ENCODE peak calls at places on chromosome 4, in seven cellular contexts. I, M, J, V, U, L and F are unnamed samples.

GRCh38 chr4:78560296-78560963 is 8.9 kb downstream of the ANXA3 start:
- DNase-seq in L (peak; percentile 29), I (peak; percentile 98), V (no peak), M (peak; percentile 88), J (no peak), U (peak; percentile 52), F (peak; percentile 69)

GRCh38 chr4:182143086-182143821 is 99.9 kb upstream of the TENM3 start:
- DNase-seq in M (no peak), U (no peak), J (no peak), L (no peak), V (no peak), I (peak; percentile 6), F (no peak)

GRCh38 chr4:32106767-32107166 is 1386.6 kb downstream of the PCDH7 start:
- DNase-seq in I (no peak), J (no peak), M (no peak), V (no peak), U (no peak), L (no peak), F (no peak)

GRCh38 chr4:68076194-68076593 is 53.5 kb downstream of the TMPRSS11F start:
- DNase-seq in M (no peak), I (no peak), L (no peak), J (no peak), U (no peak), V (no peak), F (no peak)

GRCh38 chr4:6435010-6435409 is 37.4 kb downstream of the PPP2R2C start:
- DNase-seq in J (no peak), L (no peak), V (no peak), U (no peak), M (no peak), I (no peak), F (no peak)

GRCh38 chr4:123299212-123299651 is 97.4 kb upstream of the SPRY1 start:
- DNase-seq in J (no peak), I (peak; percentile 93), U (peak; percentile 21), M (peak; percentile 39), L (peak; percentile 34), V (no peak), F (peak; percentile 5)

GRCh38 chr4:94406668-94407437 is 44.9 kb upstream of the PDLIM5 start:
- DNase-seq in U (peak; percentile 67), M (peak; percentile 74), V (no peak), L (peak; percentile 89), I (peak; percentile 96), J (peak; percentile 87), F (peak; percentile 55)

GRCh38 chr4:2515835-2516550 is 20.5 kb upstream of the FAM193A start:
- DNase-seq in M (no peak), I (no peak), U (no peak), L (no peak), J (no peak), V (no peak), F (no peak)

GRCh38 chr4:126812076-126812475 is 820.7 kb upstream of the INTU start:
- DNase-seq in L (no peak), U (no peak), I (no peak), V (no peak), J (no peak), M (no peak), F (no peak)

GRCh38 chr4:119328695-119329094 is 6.8 kb upstream of the FABP2 start:
- DNase-seq in V (no peak), U (no peak), L (no peak), I (no peak), M (no peak), J (no peak), F (no peak)

GRCh38 chr4:88078592-88078991 is 71.2 kb downstream of the PKD2 start:
- DNase-seq in V (no peak), I (peak; percentile 7), U (no peak), M (no peak), J (no peak), L (no peak), F (no peak)

GRCh38 chr4:152530600-152530999 is 5.3 kb downstream of the FBXW7 start:
- DNase-seq in M (no peak), V (no peak), J (peak; percentile 55), U (no peak), L (no peak), I (no peak), F (no peak)

GRCh38 chr4:98359646-98360045 is 98.5 kb downstream of the RAP1GDS1 start:
- DNase-seq in V (no peak), U (no peak), L (no peak), M (no peak), I (no peak), J (no peak), F (no peak)

GRCh38 chr4:98352940-98353339 is 91.8 kb downstream of the RAP1GDS1 start:
- DNase-seq in I (no peak), U (no peak), V (no peak), M (no peak), J (no peak), L (no peak), F (no peak)

GRCh38 chr4:98363431-98363830 is 102.2 kb downstream of the RAP1GDS1 start:
- DNase-seq in I (no peak), L (no peak), J (no peak), M (no peak), U (no peak), V (no peak), F (no peak)

DNA sequence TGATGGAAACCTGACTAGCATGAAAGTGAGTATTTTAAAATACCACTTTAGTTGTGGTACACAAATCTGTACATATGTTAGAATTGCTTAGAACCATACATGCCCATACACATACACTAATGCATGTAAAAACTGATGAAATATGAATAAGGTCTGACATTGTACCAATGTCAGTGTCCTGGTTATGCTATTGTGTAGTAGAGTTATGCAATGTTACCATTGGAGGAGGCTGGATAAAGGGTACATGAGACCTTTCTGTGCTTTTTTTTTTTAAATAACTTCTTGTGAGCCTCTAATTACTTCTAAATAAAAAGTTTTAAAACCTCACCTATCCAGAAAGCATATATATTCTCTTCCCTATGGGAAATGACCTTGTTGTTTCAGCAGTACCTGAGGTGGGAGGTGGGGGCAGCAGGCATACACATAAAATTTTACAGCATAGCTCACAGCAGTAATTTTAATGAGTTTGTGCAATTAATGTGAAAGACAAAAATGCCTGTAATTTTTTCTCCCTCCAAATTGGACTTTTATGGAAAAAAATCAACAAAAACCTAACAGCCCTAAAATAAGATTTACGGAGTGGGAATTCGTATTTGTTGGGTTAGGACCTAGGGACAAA is 97.6 kb downstream of the RAP1GDS1 start:
- DNase-seq in J (no peak), I (no peak), V (no peak), M (no peak), L (no peak), U (no peak), F (no peak)
- TF ChIP-seq CTCF in J (no peak), I (no peak), V (no peak), M (no peak), L (no peak), U (no peak), F (no peak)

GRCh38 chr4:46648088-46648744 is 258.3 kb upstream of the GABRA2 start:
- DNase-seq in L (peak; percentile 3), J (peak; percentile 66), M (peak; percentile 36), V (no peak), U (peak; percentile 20), I (no peak), F (no peak)
- H3K4me3 ChIP-seq in L (no peak overlapping the region), J (no peak overlapping the region), M (no peak overlapping the region), V (no peak overlapping the region), U (no peak overlapping the region), I (no peak overlapping the region), F (no peak overlapping the region)

GRCh38 chr4:141192564-141192963 is 28.1 kb upstream of the ZNF330 start:
- DNase-seq in M (no peak), J (no peak), I (no peak), U (no peak), V (no peak), L (no peak), F (no peak)

GRCh38 chr4:141193516-141193915 is 27.2 kb upstream of the ZNF330 start:
- DNase-seq in V (no peak), L (no peak), J (no peak), I (no peak), U (no peak), M (no peak), F (no peak)

GRCh38 chr4:141196227-141196928 is 24.3 kb upstream of the ZNF330 start:
- DNase-seq in V (no peak), M (no peak), L (no peak), I (no peak), U (no peak), J (no peak), F (no peak)

GRCh38 chr4:141195095-141195707 is 25.5 kb upstream of the ZNF330 start:
- DNase-seq in V (no peak), I (peak; percentile 20), J (no peak), U (no peak), M (peak; percentile 57), L (no peak), F (no peak)
- TF ChIP-seq CTCF in V (no peak), I (no peak), J (no peak), U (no peak), M (no peak), L (no peak), F (no peak)

GRCh38 chr4:170089274-170089742 is 448 bp downstream of the AADAT start:
- DNase-seq in I (peak; percentile 49), M (peak; percentile 29), L (peak; percentile 16), V (no peak), J (no peak), U (no peak), F (no peak)

GRCh38 chr4:170091069-170091696 is 1.4 kb upstream of the AADAT start:
- DNase-seq in J (no peak), V (no peak), I (no peak), U (no peak), M (no peak), L (no peak), F (no peak)

GRCh38 chr4:170089743-170090666 is at the start of gene AADAT:
- DNase-seq in L (peak; percentile 19), J (peak; percentile 3), M (peak; percentile 44), U (peak; percentile 41), I (peak; percentile 72), V (peak; percentile 76), F (no peak)

GRCh38 chr4:170088686-170089085 is 1.1 kb downstream of the AADAT start:
- DNase-seq in I (no peak), J (no peak), L (no peak), M (no peak), V (no peak), U (no peak), F (no peak)

GRCh38 chr4:170090667-170091052 is 904 bp upstream of the AADAT start:
- DNase-seq in V (no peak), U (no peak), L (peak; percentile 5), J (no peak), M (peak; percentile 66), I (no peak), F (no peak)
- H3K4me3 ChIP-seq in V (peak overlapping the region; percentile 71), U (peak overlapping the region; percentile 66), L (peak overlapping the region; percentile 52), J (no peak overlapping the region), M (peak overlapping the region; percentile 79), I (peak overlapping the region; percentile 72), F (no peak overlapping the region)

GRCh38 chr4:180449395-180449956 is 1793.7 kb upstream of the TENM3 start:
- DNase-seq in V (no peak), L (peak; percentile 8), U (no peak), I (no peak), M (no peak), J (peak; percentile 64), F (peak; percentile 7)
- TF ChIP-seq CTCF in V (no peak), L (peak; percentile 60), U (peak; percentile 61), I (no peak), M (peak; percentile 87), J (peak; percentile 68), F (peak; percentile 69)